ENCODE peak calls at places on chromosomes 6 and 20, in four cellular contexts. X is H1, M is HepG2, J is GM12878. B is an unnamed sample.
A peak's percentile ranks its signal among the peaks of the same experiment; 100 is the strongest.

GRCh38 chr6:155267411-155267810 is 3.6 kb downstream of the CLDN20 start:
- DNase-seq in X (no peak), M (no peak), J (no peak), B (no peak)

GRCh38 chr20:44392776-44393607 is 37.5 kb downstream of the HNF4A start:
- DNase-seq in X (no peak), M (peak; percentile 55), J (no peak), B (no peak)

GRCh38 chr20:20743511-20744169 is 31.2 kb upstream of the RALGAPA2 start:
- DNase-seq in X (peak; percentile 56), M (peak; percentile 57), J (no peak), B (no peak)

GRCh38 chr6:63935732-63936131 is 300.1 kb downstream of the PHF3 start:
- DNase-seq in X (no peak), M (no peak), J (no peak), B (no peak)

GRCh38 chr6:34695729-34696188 is 808 bp downstream of the ILRUN start:
- DNase-seq in X (no peak), M (no peak), J (no peak), B (no peak)

GRCh38 chr6:79152269-79152737 is 74.2 kb upstream of the PHIP start:
- DNase-seq in X (peak; percentile 61), M (peak; percentile 24), J (no peak), B (peak; percentile 92)

GRCh38 chr6:136039185-136039584 is 187.7 kb downstream of the PDE7B start:
- DNase-seq in X (no peak), M (no peak), J (no peak), B (no peak)

GRCh38 chr20:2420510-2420909 is 39.8 kb downstream of the TGM6 start:
- DNase-seq in X (no peak), M (no peak), J (no peak), B (no peak)

GRCh38 chr6:7958464-7958863 is 47.9 kb upstream of the TXNDC5 start:
- DNase-seq in X (no peak), M (no peak), J (no peak), B (no peak)

GRCh38 chr6:16121339-16121738 is 7.5 kb upstream of the MYLIP start:
- DNase-seq in X (no peak), M (no peak), J (no peak), B (no peak)

DNA sequence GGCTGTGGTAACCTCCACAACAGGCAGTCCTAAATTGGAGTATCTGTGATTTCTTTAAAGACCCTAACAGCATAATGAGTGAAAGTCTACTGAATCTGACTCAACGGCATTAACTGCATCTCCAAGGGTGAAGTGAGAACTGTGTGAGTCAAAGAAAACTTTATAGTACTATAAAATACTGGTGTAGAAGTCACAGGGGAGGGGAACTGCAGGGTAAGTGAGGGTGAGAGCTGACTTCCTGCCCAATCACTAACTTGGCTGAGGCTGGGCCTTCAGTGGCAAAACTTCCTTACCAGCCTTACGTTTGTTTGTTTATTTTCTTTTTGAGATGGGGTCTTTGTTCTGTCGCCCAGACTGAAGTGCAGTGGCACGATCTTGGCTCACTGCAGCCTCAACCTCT is 109.8 kb downstream of the PTPRK start:
- DNase-seq in X (no peak), M (no peak), J (no peak), B (no peak)
- TF ChIP-seq SUZ12 in X (no peak), M (no peak), J (no peak), B (no peak)

DNA sequence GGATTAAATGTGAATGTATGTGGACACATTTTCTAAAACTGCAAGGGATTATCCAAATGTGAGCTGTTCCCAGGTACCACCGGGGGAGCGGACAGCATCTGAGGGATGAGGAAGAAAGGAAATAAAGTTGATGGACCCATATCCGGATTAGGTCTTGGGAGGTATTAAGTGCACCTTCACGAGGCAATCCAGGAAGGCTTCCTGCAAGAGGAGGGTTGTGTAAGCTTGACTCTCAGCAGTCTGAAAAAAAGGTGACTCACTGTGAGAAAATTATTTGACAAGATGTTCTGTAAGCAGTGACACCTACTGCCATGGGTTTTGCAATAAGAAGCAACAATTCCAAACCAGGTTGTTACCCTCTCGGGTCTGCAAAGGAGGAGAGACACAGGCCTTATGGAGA is 55.0 kb upstream of the LRFN2 start:
- DNase-seq in X (no peak), M (no peak), J (no peak), B (no peak)
- H3K4me3 ChIP-seq in X (no peak overlapping the region), M (no peak overlapping the region), J (no peak overlapping the region), B (no peak overlapping the region)

GRCh38 chr20:16944753-16945152 is 196.6 kb downstream of the OTOR start:
- DNase-seq in X (no peak), M (no peak), J (no peak), B (no peak)
- H3K9ac ChIP-seq in X (no peak overlapping the region), M (no peak overlapping the region), J (no peak overlapping the region), B (no peak overlapping the region)

GRCh38 chr6:106995640-106996039 is 21.1 kb upstream of the CD24 start:
- DNase-seq in X (no peak), M (peak; percentile 60), J (no peak), B (no peak)

DNA sequence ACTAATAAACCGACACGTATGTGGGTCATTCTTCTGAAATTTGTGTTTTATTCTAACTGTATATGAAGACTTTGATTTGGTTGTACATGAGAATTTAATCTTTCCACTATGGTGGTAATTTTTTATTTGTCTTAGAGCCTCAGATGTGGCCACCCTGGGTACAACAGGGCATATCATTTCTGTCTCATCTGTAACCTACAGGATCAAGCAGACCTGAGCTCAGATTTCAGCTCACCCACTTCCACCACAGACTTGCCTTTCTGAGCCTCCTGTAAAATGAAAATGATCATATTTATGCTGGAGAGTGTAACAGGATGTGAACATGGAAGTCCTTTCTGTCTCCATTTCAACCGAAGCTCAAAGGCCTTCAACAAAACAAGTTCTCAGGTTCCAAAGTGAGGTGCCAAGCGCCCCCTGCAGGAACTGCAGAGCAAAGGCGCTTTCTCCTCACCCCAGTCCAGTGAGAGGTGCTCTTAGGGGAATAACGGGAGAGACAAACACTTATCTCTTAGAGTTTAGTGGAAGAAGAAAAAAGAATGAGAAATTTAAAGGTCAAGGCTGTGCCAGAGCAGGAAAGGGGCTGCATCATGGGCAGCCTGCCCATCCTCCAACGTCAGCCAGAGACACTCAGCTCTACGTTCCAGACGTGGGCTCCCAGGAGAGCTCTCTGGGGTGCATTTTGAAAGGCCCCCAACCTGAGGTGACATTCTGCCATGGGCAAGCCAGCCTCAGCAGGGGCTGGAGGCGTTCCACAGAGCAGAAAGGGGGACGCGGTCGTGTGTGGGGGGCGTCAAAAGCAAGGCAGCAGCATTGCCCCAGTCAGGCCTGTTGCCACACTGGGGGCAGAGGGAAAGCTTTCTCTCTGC is 23.1 kb upstream of the CD24 start:
- DNase-seq in X (peak; percentile 86), M (peak; percentile 74), J (peak; percentile 12), B (peak; percentile 67)
- TF ChIP-seq SUZ12 in X (no peak), M (no peak), J (no peak), B (no peak)

DNA sequence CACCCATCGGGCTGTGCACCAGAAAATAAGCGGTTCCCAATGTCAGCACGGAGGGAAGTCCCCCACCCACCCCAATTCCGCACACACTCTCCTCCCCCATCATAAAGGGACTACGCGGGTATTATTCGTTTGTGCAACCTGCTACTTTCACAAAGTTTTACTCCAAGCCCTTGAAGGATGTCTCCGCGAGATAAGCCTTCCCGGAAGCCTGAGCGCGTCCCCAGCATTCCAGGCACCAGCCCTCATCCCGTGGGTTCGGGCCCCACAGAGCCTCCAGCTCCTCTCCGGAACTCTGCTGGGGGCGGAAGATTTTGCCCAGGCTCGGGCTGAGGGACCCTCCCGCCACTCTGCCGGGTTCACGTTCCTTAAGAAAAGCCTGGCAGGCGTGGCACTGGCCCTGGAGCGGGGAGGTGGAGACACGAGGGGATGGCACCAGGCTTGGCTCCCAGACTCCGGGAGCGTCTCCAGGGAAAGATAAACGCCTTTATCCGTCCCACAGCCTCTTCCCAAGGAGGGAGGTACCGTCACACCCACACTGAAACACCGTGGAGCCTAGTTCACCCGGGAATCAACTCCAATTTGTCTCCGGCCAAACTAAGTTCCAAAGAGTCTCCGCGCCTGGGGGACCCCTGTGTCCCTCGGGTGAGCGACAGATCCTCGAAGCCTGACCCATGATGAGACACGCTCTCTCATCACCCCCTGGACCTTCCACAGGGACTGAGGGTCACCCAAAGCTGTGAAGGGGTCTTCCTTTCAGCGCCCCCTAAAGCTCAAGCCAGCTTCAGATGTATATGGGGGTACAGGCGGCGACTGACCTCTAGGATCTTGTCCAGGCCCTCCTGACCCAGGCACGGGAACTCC is 934 bp downstream of the KCNK5 start:
- DNase-seq in X (no peak), M (no peak), J (no peak), B (no peak)
- H3K4me3 ChIP-seq in X (peak overlapping the region; percentile 75), M (no peak overlapping the region), J (peak overlapping the region; percentile 57), B (peak overlapping the region; percentile 69)

DNA sequence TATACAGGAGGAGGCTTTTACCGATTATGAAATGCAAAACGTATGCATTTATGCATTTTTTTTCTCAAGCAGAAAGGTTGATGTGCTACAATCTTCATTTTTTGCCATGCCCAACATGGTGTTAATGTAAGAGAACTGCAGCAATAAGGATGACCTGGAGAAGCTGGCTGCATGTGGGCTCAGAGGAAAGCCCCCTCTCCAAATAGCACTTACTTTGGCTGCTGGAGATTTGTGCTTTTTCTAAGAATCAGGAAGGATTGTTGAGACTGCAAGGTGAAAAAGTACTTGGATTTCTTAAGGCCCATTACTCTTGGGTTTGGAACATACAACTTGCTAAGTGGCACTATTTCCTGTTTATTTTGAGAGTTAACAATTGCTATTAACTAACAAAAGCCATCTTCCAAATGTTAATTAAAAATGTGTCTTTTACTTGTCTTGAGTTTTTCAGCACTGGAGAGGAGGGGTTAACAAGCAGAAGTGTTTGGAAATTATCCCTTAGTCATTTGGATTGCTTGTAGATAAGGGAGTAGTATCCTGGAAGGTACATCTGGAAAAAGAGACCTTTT is 5.6 kb downstream of the SOX4 start:
- DNase-seq in X (no peak), M (no peak), J (no peak), B (no peak)
- H3K9ac ChIP-seq in X (no peak overlapping the region), M (no peak overlapping the region), J (no peak overlapping the region), B (no peak overlapping the region)

GRCh38 chr6:44076366-44077200 is 50.7 kb downstream of the MRPL14 start:
- DNase-seq in X (no peak), M (no peak), J (no peak), B (no peak)
- TF ChIP-seq SUZ12 in X (no peak), M (no peak), J (no peak), B (no peak)

B was measured in NT2/D1.